ENCODE peak calls at places on chromosome 21, in ten cellular contexts. N, I, D, B, Y, P, J, Q, C and V are unnamed samples.

GRCh38 chr21:45264146-45264918 is 23.4 kb downstream of the POFUT2 start:
- DNase-seq in C (no peak), Q (no peak), N (no peak), D (no peak), Y (no peak), J (no peak), P (no peak), I (no peak), B (no peak), V (no peak)

GRCh38 chr21:17921579-17922530 is 102.7 kb upstream of the C21orf91 start:
- DNase-seq in D (no peak), N (no peak), Q (no peak), B (peak; percentile 78), I (no peak), C (peak; percentile 50), J (no peak), Y (no peak), P (peak; percentile 72), V (no peak)

GRCh38 chr21:27586326-27586725 is 619.4 kb upstream of the ADAMTS5 start:
- DNase-seq in I (no peak), D (no peak), P (no peak), B (no peak), J (no peak), Q (no peak), C (no peak), N (no peak), Y (no peak), V (no peak)

GRCh38 chr21:21232320-21232719 is 234.1 kb downstream of the NCAM2 start:
- DNase-seq in C (peak; percentile 56), Y (no peak), D (no peak), J (no peak), P (peak; percentile 66), Q (no peak), B (peak; percentile 72), N (no peak), I (no peak), V (no peak)

GRCh38 chr21:24844672-24845071 is 762.6 kb downstream of the MRPL39 start:
- DNase-seq in B (no peak), C (no peak), P (no peak), D (no peak), Y (no peak), Q (no peak), I (no peak), J (no peak), N (no peak), V (no peak)

GRCh38 chr21:24436236-24436635 is 1171.0 kb downstream of the MRPL39 start:
- DNase-seq in Q (no peak), J (no peak), C (no peak), P (no peak), Y (no peak), N (no peak), D (no peak), B (no peak), I (no peak), V (no peak)

GRCh38 chr21:44949161-44950015 is 9.6 kb downstream of the SLX9 start:
- DNase-seq in C (peak; percentile 72), D (peak; percentile 97), B (peak; percentile 82), N (peak; percentile 86), Y (peak; percentile 84), P (peak; percentile 58), I (peak; percentile 70), J (peak; percentile 93), Q (peak; percentile 86), V (peak; percentile 87)

GRCh38 chr21:32829504-32829903 is 57.9 kb upstream of the PAXBP1 start:
- DNase-seq in P (no peak), I (no peak), N (no peak), B (no peak), D (no peak), C (no peak), J (no peak), Q (no peak), Y (no peak), V (no peak)

GRCh38 chr21:21715286-21715969 is 717.2 kb downstream of the NCAM2 start:
- DNase-seq in I (no peak), C (peak; percentile 97), D (no peak), Q (no peak), J (no peak), P (peak; percentile 94), Y (no peak), N (no peak), B (peak; percentile 90), V (no peak)

GRCh38 chr21:30104246-30104645 is 62.4 kb downstream of the CLDN17 start:
- DNase-seq in Y (no peak), D (no peak), C (no peak), P (no peak), Q (no peak), N (no peak), B (no peak), I (no peak), J (no peak), V (no peak)

GRCh38 chr21:40471103-40471502 is 375.9 kb downstream of the DSCAM start:
- DNase-seq in N (no peak), I (no peak), D (no peak), J (no peak), P (no peak), Q (no peak), B (no peak), C (no peak), Y (no peak), V (no peak)

GRCh38 chr21:14877581-14878228 is 187.1 kb downstream of the NRIP1 start:
- DNase-seq in Q (no peak), Y (no peak), B (peak; percentile 64), N (no peak), C (peak; percentile 83), J (no peak), D (no peak), P (peak; percentile 57), I (no peak), V (no peak)

GRCh38 chr21:33767236-33767635 is 124.9 kb downstream of the ITSN1 start:
- DNase-seq in D (no peak), J (no peak), B (peak; percentile 39), I (no peak), C (peak; percentile 9), Y (no peak), N (no peak), Q (no peak), P (peak; percentile 50), V (no peak)

GRCh38 chr21:20220586-20220985 is 777.6 kb upstream of the NCAM2 start:
- DNase-seq in P (no peak), C (no peak), N (no peak), Q (no peak), B (no peak), J (no peak), I (no peak), D (no peak), Y (no peak), V (no peak)

GRCh38 chr21:39845581-39846130 is 21.6 kb upstream of the PCP4 start:
- DNase-seq in P (peak; percentile 73), I (no peak), J (no peak), Q (no peak), C (no peak), B (no peak), N (no peak), D (no peak), Y (no peak), V (no peak)

GRCh38 chr21:19034041-19034440 is 630.5 kb upstream of the TMPRSS15 start:
- DNase-seq in Q (no peak), N (no peak), D (no peak), J (no peak), P (no peak), Y (no peak), I (no peak), C (no peak), B (no peak), V (no peak)

GRCh38 chr21:17612565-17613241 is at the start of gene BTG3:
- DNase-seq in P (peak; percentile 79), D (peak; percentile 73), Q (peak; percentile 87), N (peak; percentile 80), I (peak; percentile 35), B (peak; percentile 73), Y (peak; percentile 71), J (peak; percentile 90), C (peak; percentile 81), V (peak; percentile 87)

GRCh38 chr21:38306833-38307232 is 50.0 kb downstream of the KCNJ15 start:
- DNase-seq in P (peak; percentile 94), I (no peak), D (no peak), Y (no peak), B (peak; percentile 99), N (no peak), Q (no peak), J (no peak), C (peak; percentile 86), V (no peak)

GRCh38 chr21:46188226-46189212 is 4.3 kb upstream of the SPATC1L start:
- DNase-seq in P (peak; percentile 51), D (no peak), N (no peak), Q (no peak), Y (no peak), C (peak; percentile 78), I (peak; percentile 49), B (peak; percentile 85), J (peak; percentile 52), V (no peak)

GRCh38 chr21:44372616-44373015 is 19.2 kb downstream of the TRPM2 start:
- DNase-seq in J (peak; percentile 24), B (no peak), P (no peak), D (no peak), C (no peak), Q (no peak), N (no peak), I (no peak), Y (no peak), V (peak; percentile 50)

GRCh38 chr21:42311816-42312625 is 3.2 kb downstream of the TFF3 start:
- DNase-seq in J (peak; percentile 49), Q (no peak), D (no peak), N (no peak), P (no peak), I (no peak), C (no peak), B (no peak), Y (no peak), V (no peak)

GRCh38 chr21:27152996-27153395 is 186.1 kb upstream of the ADAMTS5 start:
- DNase-seq in C (no peak), Y (no peak), P (no peak), B (no peak), Q (no peak), N (no peak), I (no peak), D (no peak), J (no peak), V (no peak)

GRCh38 chr21:45322960-45323461 is 35.3 kb upstream of the POFUT2 start:
- DNase-seq in N (no peak), B (no peak), C (peak; percentile 72), J (no peak), P (no peak), D (peak; percentile 23), I (peak; percentile 69), Q (no peak), Y (no peak), V (no peak)

GRCh38 chr21:43827015-43827611 is 37.7 kb downstream of the RRP1 start:
- DNase-seq in D (no peak), P (peak; percentile 69), N (no peak), B (peak; percentile 86), J (no peak), C (peak; percentile 85), I (no peak), Y (no peak), Q (no peak), V (no peak)

GRCh38 chr21:25967566-25968438 is 202.8 kb downstream of the APP start:
- DNase-seq in I (no peak), P (no peak), J (no peak), Q (no peak), B (peak; percentile 56), N (no peak), D (no peak), Y (no peak), C (peak; percentile 12), V (no peak)